ENCODE peak calls at places on chromosomes 3 and 15, in seven cellular contexts. X is vagina, L is upper lobe of left lung, D is IMR-90, E is heart left ventricle, Q is uterus, O is A549. B is an unnamed sample.

GRCh38 chr3:112136959-112137693 is 4.1 kb upstream of the GCSAM start:
- DNase-seq in X (no peak), L (no peak), D (peak), E (no peak), Q (no peak), O (peak), B (no peak)

GRCh38 chr15:59262316-59262715 is 55.7 kb downstream of the LDHAL6B start:
- DNase-seq in X (no peak), L (no peak), D (no peak), E (no peak), Q (no peak), O (no peak), B (no peak)

GRCh38 chr3:58025824-58026579 is 17.8 kb downstream of the FLNB start:
- DNase-seq in X (no peak), L (peak), D (peak), E (no peak), Q (no peak), O (peak), B (no peak)

GRCh38 chr15:100627789-100628395 is 25.5 kb downstream of the ASB7 start:
- DNase-seq in X (no peak), L (peak), D (peak), E (peak), Q (peak), O (peak), B (peak)

GRCh38 chr3:172378439-172378838 is 69.8 kb downstream of the GHSR start:
- DNase-seq in X (no peak), L (no peak), D (peak), E (no peak), Q (no peak), O (no peak), B (no peak)

GRCh38 chr3:16884748-16885587 is at the start of gene PLCL2:
- DNase-seq in X (no peak), L (peak), D (peak), E (peak), Q (peak), O (peak), B (no peak)

GRCh38 chr3:117252208-117252607 is 542.6 kb downstream of the TUSC7 start:
- DNase-seq in X (no peak), L (no peak), D (peak), E (no peak), Q (no peak), O (peak), B (no peak)

GRCh38 chr3:149216195-149216869 is 5.3 kb downstream of the CP start:
- DNase-seq in X (no peak), L (no peak), D (no peak), E (no peak), Q (no peak), O (peak), B (no peak)

GRCh38 chr15:28881170-28881569 is 4.6 kb upstream of the APBA2 start:
- DNase-seq in X (no peak), L (no peak), D (peak), E (no peak), Q (no peak), O (peak), B (no peak)

GRCh38 chr3:188578579-188579363 is 424.8 kb downstream of the LPP start:
- DNase-seq in X (no peak), L (peak), D (peak), E (peak), Q (peak), O (no peak), B (peak)

GRCh38 chr3:197317250-197317963 is 19.0 kb upstream of the DLG1 start:
- DNase-seq in X (no peak), L (no peak), D (peak), E (no peak), Q (no peak), O (no peak), B (peak)

GRCh38 chr3:52822363-52822762 is 8.1 kb downstream of the ITIH4 start:
- DNase-seq in X (no peak), L (no peak), D (no peak), E (no peak), Q (no peak), O (no peak), B (no peak)

GRCh38 chr15:33858836-33859235 is 109.5 kb upstream of the CHRM5 start:
- DNase-seq in X (no peak), L (no peak), D (no peak), E (no peak), Q (no peak), O (no peak), B (no peak)

GRCh38 chr15:62783303-62783957 is 259.1 kb upstream of the TPM1 start:
- DNase-seq in X (no peak), L (no peak), D (peak), E (no peak), Q (no peak), O (peak), B (no peak)

GRCh38 chr15:94359716-94360115 is 128.4 kb downstream of the MCTP2 start:
- DNase-seq in X (no peak), L (no peak), D (no peak), E (no peak), Q (no peak), O (no peak), B (no peak)

GRCh38 chr15:28023422-28023821 is 75.7 kb downstream of the OCA2 start:
- DNase-seq in X (peak), L (no peak), D (no peak), E (no peak), Q (no peak), O (no peak), B (no peak)

GRCh38 chr3:194351080-194351672 is at the start of gene CPN2:
- DNase-seq in X (no peak), L (no peak), D (no peak), E (no peak), Q (no peak), O (no peak), B (no peak)

GRCh38 chr15:95259513-95259912 is 1028.2 kb downstream of the MCTP2 start:
- DNase-seq in X (no peak), L (peak), D (peak), E (peak), Q (peak), O (peak), B (peak)

GRCh38 chr15:39573844-39574243 is 7.0 kb upstream of the THBS1 start:
- DNase-seq in X (no peak), L (no peak), D (peak), E (no peak), Q (no peak), O (no peak), B (no peak)

GRCh38 chr3:141255864-141256263 is 24.2 kb downstream of the PXYLP1 start:
- DNase-seq in X (no peak), L (no peak), D (no peak), E (no peak), Q (no peak), O (peak), B (no peak)

GRCh38 chr3:25424238-25425013 is 3.6 kb upstream of the RARB start:
- DNase-seq in X (no peak), L (no peak), D (no peak), E (no peak), Q (peak), O (peak), B (no peak)

GRCh38 chr3:84893211-84893610 is 65.6 kb upstream of the CADM2 start:
- DNase-seq in X (no peak), L (no peak), D (no peak), E (no peak), Q (no peak), O (no peak), B (no peak)

DNA sequence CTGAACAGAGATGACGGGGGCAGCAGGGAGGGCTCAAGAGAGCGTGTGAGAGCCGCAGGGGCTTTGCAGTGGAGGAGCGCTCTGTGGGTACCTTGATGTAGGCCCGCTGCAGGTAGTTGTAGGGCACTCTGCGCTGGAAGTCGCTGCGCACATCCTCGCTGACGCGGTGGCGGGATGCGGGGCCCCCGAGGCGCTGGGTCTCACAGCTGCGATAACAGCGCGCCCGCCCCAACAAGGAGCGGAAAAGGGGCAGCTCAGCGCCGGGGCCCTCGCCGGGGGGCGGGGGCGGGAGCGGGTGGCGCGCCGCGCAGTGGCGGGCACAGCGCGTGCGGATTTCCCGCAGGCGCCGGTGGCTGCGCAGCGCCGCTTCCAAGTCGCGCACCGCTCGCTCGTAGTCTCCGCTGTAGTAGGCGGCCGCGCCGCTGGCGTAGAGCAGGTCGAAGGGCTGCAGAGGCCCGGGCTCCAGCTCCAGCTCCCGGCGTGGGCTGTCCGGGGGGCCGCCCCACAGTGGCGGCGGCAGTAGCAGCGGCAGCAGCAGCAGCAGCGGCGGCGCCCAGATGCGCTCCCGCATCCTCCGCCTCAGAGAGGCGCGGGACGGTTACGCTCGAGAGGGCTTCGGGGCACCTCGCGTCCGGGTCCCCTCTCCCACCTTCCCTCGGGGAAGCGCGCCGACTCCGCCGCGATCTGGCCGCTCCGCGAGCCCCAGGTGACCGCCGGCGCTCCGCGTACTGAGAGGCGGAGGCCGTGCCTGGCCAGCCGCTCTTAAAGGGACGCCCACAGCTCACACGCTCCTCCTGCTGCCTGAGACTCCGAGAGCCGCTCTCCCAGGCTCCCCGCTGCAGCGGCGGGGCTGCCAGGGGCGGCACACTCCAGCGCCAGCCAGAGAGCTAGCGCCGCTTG is at the start of gene P3H2:
- DNase-seq in X (no peak), L (peak), D (peak), E (peak), Q (peak), O (peak), B (peak)
- TF ChIP-seq POLR2A in X (no peak), L (no peak), D (peak), E (no peak), Q (peak), O (peak), B (no peak)

GRCh38 chr15:66145242-66146182 is 108.0 kb downstream of the MEGF11 start:
- DNase-seq in X (no peak), L (no peak), D (no peak), E (no peak), Q (no peak), O (no peak), B (no peak)
- TF ChIP-seq POLR2A in X (no peak), L (no peak), D (no peak), E (no peak), Q (no peak), O (no peak), B (no peak)

GRCh38 chr3:128845119-128845518 is 34.3 kb upstream of the ACAD9 start:
- DNase-seq in X (no peak), L (no peak), D (no peak), E (no peak), Q (no peak), O (no peak), B (no peak)

GRCh38 chr3:128846501-128846900 is 32.9 kb upstream of the ACAD9 start:
- DNase-seq in X (no peak), L (peak), D (no peak), E (no peak), Q (no peak), O (no peak), B (no peak)

GRCh38 chr3:128847631-128848370 is 31.6 kb upstream of the ACAD9 start:
- DNase-seq in X (no peak), L (no peak), D (no peak), E (no peak), Q (no peak), O (no peak), B (no peak)

GRCh38 chr3:128844502-128844901 is 34.9 kb upstream of the ACAD9 start:
- DNase-seq in X (no peak), L (no peak), D (no peak), E (no peak), Q (no peak), O (no peak), B (no peak)

GRCh38 chr3:128845695-128846491 is 33.5 kb upstream of the ACAD9 start:
- DNase-seq in X (no peak), L (peak), D (peak), E (peak), Q (peak), O (peak), B (peak)
- TF ChIP-seq POLR2A in X (no peak), L (no peak), D (no peak), E (no peak), Q (no peak), O (no peak), B (no peak)

GRCh38 chr3:123884258-123884831 is at the start of gene MYLK:
- DNase-seq in X (no peak), L (peak), D (peak), E (peak), Q (peak), O (peak), B (peak)
- TF ChIP-seq POLR2A in X (no peak), L (no peak), D (no peak), E (no peak), Q (no peak), O (peak), B (no peak)

B was measured in lower leg skin.